ENCODE peak calls at places on chromosomes 5 and 9, in five cellular contexts. J, I, R, E and M are unnamed samples.
A peak's percentile ranks its signal among the peaks of the same experiment; 100 is the strongest.

GRCh38 chr9:115189686-115190085 is 71.7 kb upstream of the TNC start:
- DNase-seq in R (no peak), I (no peak), E (no peak), J (no peak), M (no peak)

GRCh38 chr5:145509336-145510150 is 325.6 kb downstream of the PRELID2 start:
- DNase-seq in E (no peak), R (peak; percentile 61), I (no peak), J (no peak), M (peak; percentile 52)

GRCh38 chr5:165334186-165334585 is 1828.8 kb downstream of the MAT2B start:
- DNase-seq in I (peak; percentile 36), E (no peak), J (no peak), R (peak; percentile 64), M (peak; percentile 27)

GRCh38 chr5:90480699-90481098 is 6.0 kb downstream of the POLR3G start:
- DNase-seq in E (no peak), R (peak; percentile 26), J (no peak), I (no peak), M (no peak)

GRCh38 chr5:126656397-126657007 is 55.8 kb downstream of the PHAX start:
- DNase-seq in R (peak; percentile 58), J (no peak), I (no peak), E (no peak), M (peak; percentile 69)

GRCh38 chr9:78786794-78787193 is 489.9 kb downstream of the PSAT1 start:
- DNase-seq in I (no peak), E (no peak), J (no peak), R (no peak), M (no peak)

GRCh38 chr9:68998812-68999211 is 15.1 kb downstream of the PRKACG start:
- DNase-seq in R (no peak), E (no peak), I (no peak), J (no peak), M (no peak)

GRCh38 chr9:17627641-17628040 is 48.8 kb downstream of the SH3GL2 start:
- DNase-seq in I (no peak), J (no peak), E (no peak), R (no peak), M (no peak)

GRCh38 chr5:124745367-124746251 is 830 bp downstream of the ZNF608 start:
- DNase-seq in J (no peak), R (peak; percentile 57), E (peak; percentile 12), I (no peak), M (no peak)

GRCh38 chr5:157269165-157269671 is 3.3 kb downstream of the CYFIP2 start:
- DNase-seq in J (no peak), R (no peak), E (no peak), I (no peak), M (no peak)

GRCh38 chr5:81203729-81204128 is 29.4 kb upstream of the CKMT2 start:
- DNase-seq in J (no peak), R (no peak), I (no peak), E (no peak), M (no peak)

GRCh38 chr5:19853616-19854240 is 134.3 kb downstream of the CDH18 start:
- DNase-seq in E (no peak), R (no peak), I (no peak), J (no peak), M (peak; percentile 92)

GRCh38 chr5:138542120-138542955 is 698 bp downstream of the ETF1 start:
- DNase-seq in R (no peak), E (no peak), I (peak; percentile 71), J (no peak), M (peak; percentile 25)

GRCh38 chr5:174556756-174557155 is 167.6 kb upstream of the MSX2 start:
- DNase-seq in J (no peak), E (no peak), R (no peak), I (no peak), M (no peak)

GRCh38 chr5:139746691-139747582 is 48.7 kb upstream of the PSD2 start:
- DNase-seq in E (no peak), I (peak; percentile 88), J (no peak), R (peak; percentile 57), M (peak; percentile 14)

GRCh38 chr9:83920469-83920941 is 727 bp downstream of the KIF27 start:
- DNase-seq in I (no peak), J (peak; percentile 20), E (peak; percentile 50), R (peak; percentile 26), M (peak; percentile 50)
- TF ChIP-seq CTCF in I (peak; percentile 38), J (no peak), E (no peak), R (peak; percentile 41), M (peak; percentile 53)

GRCh38 chr5:116574682-116575634 is at the start of gene SEMA6A:
- DNase-seq in R (peak; percentile 81), J (peak; percentile 65), I (peak; percentile 96), E (peak; percentile 92), M (peak; percentile 72)
- H3K4me3 ChIP-seq in R (peak within 1 kb of the TSS; percentile 57), J (peak within 1 kb of the TSS; percentile 62), I (peak within 1 kb of the TSS; percentile 73), E (peak within 1 kb of the TSS; percentile 74), M (peak within 1 kb of the TSS; percentile 70)

GRCh38 chr9:128554155-128554862 is 1.9 kb downstream of the SPTAN1 start:
- DNase-seq in R (peak; percentile 87), E (peak; percentile 58), J (peak; percentile 28), I (peak; percentile 97), M (peak; percentile 93)
- TF ChIP-seq CTCF in R (peak; percentile 3), E (no peak), J (no peak), I (no peak), M (peak; percentile 20)

GRCh38 chr9:132995121-132995420 is 16.6 kb downstream of the GFI1B start:
- DNase-seq in I (no peak), J (no peak), R (no peak), E (no peak), M (no peak)
- H3K4me3 ChIP-seq in I (no peak overlapping the region), J (no peak overlapping the region), R (no peak overlapping the region), E (no peak overlapping the region), M (no peak overlapping the region)

GRCh38 chr9:36686471-36686870 is 113.8 kb downstream of the MELK start:
- DNase-seq in I (no peak), J (no peak), E (no peak), R (no peak), M (no peak)
- TF ChIP-seq CTCF in I (no peak), J (no peak), E (no peak), R (no peak), M (no peak)

GRCh38 chr9:38771593-38771992 is 51.7 kb upstream of the FAM240B start:
- DNase-seq in J (no peak), I (no peak), R (no peak), E (no peak), M (no peak)
- H3K4me3 ChIP-seq in J (no peak overlapping the region), I (no peak overlapping the region), R (no peak overlapping the region), E (no peak overlapping the region), M (no peak overlapping the region)

GRCh38 chr9:133030317-133031129 is at the start of gene GTF3C5:
- DNase-seq in I (peak; percentile 100), E (peak; percentile 96), J (peak; percentile 87), R (peak; percentile 99), M (peak; percentile 100)
- TF ChIP-seq CTCF in I (no peak), E (no peak), J (peak; percentile 61), R (no peak), M (no peak)

DNA sequence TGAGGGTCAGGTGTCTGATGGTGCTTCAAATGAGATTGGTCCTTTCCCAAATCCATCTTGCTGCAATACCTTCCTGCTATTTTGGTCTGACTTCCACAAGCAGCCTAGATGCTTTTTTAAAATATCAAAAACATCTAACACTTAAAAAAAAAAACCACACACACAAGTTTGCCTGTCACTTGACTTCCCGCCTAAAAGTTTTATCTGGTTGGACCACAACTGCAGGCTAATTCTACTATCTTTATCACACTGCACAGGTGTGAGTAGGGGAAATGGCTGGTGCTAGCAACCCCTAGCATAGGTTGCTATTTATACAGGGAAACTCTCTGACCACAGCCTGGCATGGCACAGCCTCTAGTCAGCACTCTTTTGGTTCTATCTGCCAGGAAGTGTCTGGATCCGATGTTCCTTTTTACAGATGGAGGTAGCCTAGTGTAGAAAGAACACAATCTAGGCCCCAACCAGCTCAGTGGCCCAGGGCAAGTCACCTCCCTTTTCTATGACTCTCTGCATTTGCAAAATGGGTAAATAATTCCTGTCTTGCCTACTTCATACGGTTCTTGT is at the start of gene HEMGN:
- DNase-seq in E (no peak), J (no peak), R (no peak), I (no peak), M (no peak)
- H3K4me3 ChIP-seq in E (no peak within 1 kb of the TSS), J (no peak within 1 kb of the TSS), R (no peak within 1 kb of the TSS), I (no peak within 1 kb of the TSS), M (no peak within 1 kb of the TSS)

DNA sequence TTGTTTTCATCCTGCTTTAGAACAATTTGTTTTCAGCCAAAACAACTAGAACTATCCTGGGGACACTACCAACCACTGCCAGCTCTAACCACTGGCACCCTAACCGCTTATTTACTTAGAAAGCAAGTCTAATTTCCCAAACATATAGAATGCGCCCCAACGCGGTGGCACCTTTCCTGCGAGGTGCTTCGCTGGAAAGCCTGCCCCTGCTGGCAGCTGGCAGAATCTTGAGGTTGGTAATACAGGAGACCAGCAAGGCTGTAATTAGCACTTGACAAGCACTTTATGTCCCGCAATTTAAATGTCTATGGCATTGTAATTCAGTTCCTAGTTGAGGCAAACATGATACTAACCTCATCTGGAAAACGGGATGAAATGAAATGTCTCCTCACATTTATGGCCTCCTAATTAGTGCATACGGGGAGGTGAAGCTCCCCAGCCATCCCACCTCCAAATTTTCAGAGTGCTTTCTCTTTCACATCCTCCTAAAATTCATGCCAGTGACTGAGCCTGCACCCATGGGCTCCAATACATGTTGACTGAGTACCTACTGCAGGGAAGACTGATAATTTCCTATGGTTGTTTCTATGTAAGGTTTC is 30.4 kb downstream of the GABBR2 start:
- DNase-seq in J (no peak), I (no peak), E (no peak), R (peak; percentile 16), M (no peak)
- TF ChIP-seq CTCF in J (no peak), I (peak; percentile 65), E (no peak), R (peak; percentile 56), M (peak; percentile 50)